ENCODE peak calls at places on chromosomes 11 and 22, in four cellular contexts. I, X, A and H are unnamed samples.

GRCh38 chr11:69350596-69350995 is 56.6 kb downstream of the MYEOV start:
- DNase-seq in I (no peak), X (no peak), A (no peak), H (no peak)

GRCh38 chr11:93729129-93729616 is 12.1 kb downstream of the TAF1D start:
- DNase-seq in I (no peak), X (no peak), A (no peak), H (no peak)

GRCh38 chr11:122163420-122163819 is 47.4 kb upstream of the BLID start:
- DNase-seq in I (no peak), X (no peak), A (no peak), H (no peak)

GRCh38 chr22:32712644-32713355 is 88.7 kb upstream of the TIMP3 start:
- DNase-seq in I (no peak), X (no peak), A (no peak), H (no peak)

GRCh38 chr11:78654071-78654470 is 79.4 kb upstream of the NARS2 start:
- DNase-seq in I (peak; percentile 22), X (no peak), A (no peak), H (no peak)

GRCh38 chr11:6733326-6734030 is 38.3 kb downstream of the OR2AG2 start:
- DNase-seq in I (no peak), X (no peak), A (no peak), H (no peak)

GRCh38 chr11:118364956-118365615 is 5.7 kb downstream of the UBE4A start:
- DNase-seq in I (no peak), X (peak; percentile 91), A (no peak), H (peak; percentile 87)

GRCh38 chr11:47857485-47858168 is 9.5 kb upstream of the NUP160 start:
- DNase-seq in I (no peak), X (no peak), A (no peak), H (no peak)

GRCh38 chr11:119359365-119360229 is 13.1 kb upstream of the MFRP start:
- DNase-seq in I (no peak), X (no peak), A (peak; percentile 40), H (no peak)

GRCh38 chr11:112176077-112176476 is 765 bp downstream of the BCO2 start:
- DNase-seq in I (no peak), X (no peak), A (no peak), H (no peak)

GRCh38 chr11:126317681-126318641 is 14.1 kb downstream of the DCPS start:
- DNase-seq in I (peak; percentile 70), X (peak; percentile 84), A (peak; percentile 91), H (peak; percentile 90)

GRCh38 chr11:45486461-45486860 is 179.0 kb downstream of the CHST1 start:
- DNase-seq in I (no peak), X (no peak), A (no peak), H (no peak)

GRCh38 chr22:39364646-39365405 is 15.0 kb downstream of the SYNGR1 start:
- DNase-seq in I (no peak), X (peak; percentile 83), A (no peak), H (peak; percentile 92)

GRCh38 chr11:30008946-30009525 is 7.8 kb downstream of the KCNA4 start:
- DNase-seq in I (no peak), X (no peak), A (no peak), H (no peak)

GRCh38 chr11:128931066-128931465 is 11.6 kb downstream of the TP53AIP1 start:
- DNase-seq in I (no peak), X (no peak), A (no peak), H (no peak)

GRCh38 chr11:44593194-44593593 is 27.7 kb downstream of the CD82 start:
- DNase-seq in I (no peak), X (peak; percentile 15), A (no peak), H (no peak)

GRCh38 chr22:50672041-50672440 is 582 bp upstream of the SHANK3 start:
- DNase-seq in I (no peak), X (no peak), A (no peak), H (no peak)

GRCh38 chr11:114180301-114181055 is 115.7 kb upstream of the NNMT start:
- DNase-seq in I (no peak), X (peak; percentile 67), A (no peak), H (peak; percentile 81)

GRCh38 chr11:15300282-15300681 is 185.6 kb downstream of the INSC start:
- DNase-seq in I (no peak), X (no peak), A (no peak), H (no peak)

GRCh38 chr11:17391493-17392355 is 3.3 kb upstream of the KCNJ11 start:
- DNase-seq in I (no peak), X (no peak), A (no peak), H (no peak)

GRCh38 chr11:128766687-128767086 is 72.8 kb downstream of the FLI1 start:
- DNase-seq in I (no peak), X (no peak), A (no peak), H (no peak)

GRCh38 chr11:71252782-71253730 is 679 bp upstream of the SHANK2 start:
- DNase-seq in I (no peak), X (no peak), A (no peak), H (no peak)